ENCODE peak calls at places on chromosomes 4 and X, in four cellular contexts. B is IMR-90, O is K562, W is GM12878. C is an unnamed sample.

GRCh38 chrX:7904557-7904956 is 22.7 kb downstream of the PNPLA4 start:
- DNase-seq in W (no peak), B (peak), O (no peak), C (no peak)

GRCh38 chr4:176872461-176872860 is 79.7 kb upstream of the VEGFC start:
- DNase-seq in W (no peak), B (peak), O (no peak), C (no peak)

GRCh38 chr4:3660086-3660927 is 105.9 kb upstream of the ADRA2C start:
- DNase-seq in W (no peak), O (no peak), B (peak), C (no peak)

GRCh38 chrX:73940893-73941470 is 363.0 kb upstream of the ZCCHC13 start:
- DNase-seq in O (no peak), B (no peak), W (no peak), C (no peak)

GRCh38 chr4:172202480-172203076 is 389.4 kb downstream of the GALNTL6 start:
- DNase-seq in B (peak), W (no peak), O (peak), C (peak)

GRCh38 chr4:131091896-131092295 is 1995.9 kb downstream of the C4orf33 start:
- DNase-seq in W (no peak), B (peak), O (no peak), C (peak)

GRCh38 chr4:176742211-176742610 is 50.5 kb downstream of the VEGFC start:
- DNase-seq in W (no peak), O (no peak), B (no peak), C (no peak)

GRCh38 chr4:111323496-111323895 is 700.6 kb upstream of the PITX2 start:
- DNase-seq in B (peak), W (no peak), O (no peak), C (no peak)

GRCh38 chr4:54066718-54067129 is 2.3 kb upstream of the CHIC2 start:
- DNase-seq in B (no peak), W (no peak), O (peak), C (no peak)

GRCh38 chr4:117549624-117550023 is 464.2 kb upstream of the TRAM1L1 start:
- DNase-seq in W (no peak), B (no peak), O (no peak), C (no peak)

GRCh38 chr4:94833394-94833793 is 75.6 kb downstream of the BMPR1B start:
- DNase-seq in B (peak), O (no peak), W (no peak), C (no peak)

GRCh38 chrX:152896450-152896849 is 1.4 kb upstream of the ZNF185 start:
- DNase-seq in W (no peak), B (no peak), O (no peak), C (peak)

GRCh38 chr4:41217020-41217333 is 2.6 kb upstream of the APBB2 start:
- DNase-seq in O (no peak), B (no peak), W (no peak), C (no peak)

GRCh38 chr4:41215969-41216293 is 1.6 kb upstream of the APBB2 start:
- DNase-seq in W (no peak), B (no peak), O (no peak), C (no peak)

GRCh38 chr4:41218703-41219102 is 4.4 kb upstream of the APBB2 start:
- DNase-seq in W (no peak), B (no peak), O (no peak), C (no peak)

GRCh38 chr4:41216294-41217019 is 2.1 kb upstream of the APBB2 start:
- DNase-seq in W (peak), B (peak), O (peak), C (peak)

GRCh38 chr4:41217373-41217772 is 3.0 kb upstream of the APBB2 start:
- DNase-seq in W (no peak), O (no peak), B (no peak), C (no peak)
- TF ChIP-seq RCOR1 in W (no peak), O (no peak), B (no peak), C (no peak)

GRCh38 chr4:23305026-23305425 is 584.8 kb downstream of the PPARGC1A start:
- DNase-seq in B (no peak), W (no peak), O (no peak), C (no peak)
- TF ChIP-seq POLR2A in B (no peak), W (no peak), O (no peak), C (no peak)

DNA sequence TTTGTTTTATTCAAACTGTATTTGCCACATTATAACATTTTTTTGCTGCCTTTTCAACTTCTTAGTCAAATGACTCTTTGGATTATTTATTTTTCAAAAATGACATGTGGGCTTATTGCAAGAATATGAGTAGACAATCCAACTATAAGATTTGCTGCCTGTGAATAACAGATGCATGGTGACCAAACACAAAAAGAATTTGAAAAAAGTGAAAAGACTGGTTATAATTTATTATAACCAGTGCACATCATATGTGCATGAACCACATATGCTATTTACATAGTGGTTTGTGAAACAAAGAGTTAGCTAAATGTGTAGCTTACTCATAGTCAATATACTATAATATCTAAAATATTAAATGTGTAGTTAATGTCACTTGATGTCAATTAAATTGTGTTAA is 2086.8 kb downstream of the ARAP2 start:
- DNase-seq in B (peak), W (no peak), O (no peak), C (no peak)
- TF ChIP-seq RCOR1 in B (no peak), W (no peak), O (no peak), C (no peak)

GRCh38 chr4:26238782-26239647 is 81.8 kb upstream of the RBPJ start:
- DNase-seq in W (no peak), O (no peak), B (peak), C (no peak)
- TF ChIP-seq POLR2A in W (no peak), O (no peak), B (no peak), C (no peak)

GRCh38 chrX:122945328-122945727 is 238.8 kb upstream of the GRIA3 start:
- DNase-seq in O (no peak), W (no peak), B (no peak), C (no peak)
- TF ChIP-seq RCOR1 in O (no peak), W (no peak), B (no peak), C (no peak)

GRCh38 chrX:47231167-47231566 is 1.6 kb upstream of the USP11 start:
- DNase-seq in O (no peak), B (no peak), W (no peak), C (no peak)

GRCh38 chrX:47227334-47227583 is 5.5 kb upstream of the USP11 start:
- DNase-seq in B (no peak), W (no peak), O (no peak), C (no peak)

GRCh38 chrX:47228550-47229270 is 4.1 kb upstream of the USP11 start:
- DNase-seq in O (no peak), W (no peak), B (no peak), C (no peak)

GRCh38 chrX:47230136-47230868 is 2.5 kb upstream of the USP11 start:
- DNase-seq in W (no peak), O (no peak), B (no peak), C (no peak)

GRCh38 chrX:47229427-47229826 is 3.4 kb upstream of the USP11 start:
- DNase-seq in O (no peak), B (no peak), W (no peak), C (no peak)
- TF ChIP-seq POLR2A in O (no peak), B (no peak), W (no peak), C (no peak)

GRCh38 chrX:75132672-75133071 is 23.4 kb downstream of the ABCB7 start:
- DNase-seq in O (no peak), B (no peak), W (no peak), C (no peak)
- TF ChIP-seq RCOR1 in O (no peak), B (no peak), W (no peak), C (no peak)

DNA sequence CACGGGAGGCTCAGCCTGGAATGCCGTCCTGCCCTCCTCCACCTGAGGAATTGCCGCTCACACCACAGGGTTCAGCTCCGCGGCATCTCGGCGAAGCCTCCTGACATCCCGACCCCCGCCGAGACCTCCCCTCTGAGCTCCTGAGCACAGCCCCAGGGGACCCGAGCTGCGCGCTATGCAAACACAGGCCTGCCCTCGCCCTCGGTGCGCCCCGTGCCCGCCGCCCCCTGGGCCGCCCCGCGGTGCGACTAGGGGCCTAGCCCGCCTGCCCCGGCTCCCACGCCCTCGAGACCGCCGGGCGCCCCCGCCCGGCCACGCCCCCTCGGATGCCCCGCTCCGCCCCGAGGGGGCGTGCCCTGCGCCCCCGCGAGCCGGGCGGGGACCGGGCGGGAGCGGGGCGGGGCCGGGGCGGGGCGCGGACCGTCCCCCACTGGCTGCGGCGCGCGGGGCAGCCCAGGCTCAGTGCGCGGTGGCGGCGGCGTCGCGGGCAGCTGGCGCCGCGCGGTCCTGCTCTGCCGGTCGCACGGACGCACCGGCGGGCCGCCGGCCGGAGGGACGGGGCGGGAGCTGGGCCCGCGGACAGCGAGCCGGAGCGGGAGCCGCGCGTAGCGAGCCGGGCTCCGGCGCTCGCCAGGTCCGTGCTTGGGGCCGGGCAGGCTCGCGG is at the start of gene FGFR3:
- DNase-seq in W (no peak), B (no peak), O (peak), C (peak)
- TF ChIP-seq POLR2A in W (no peak), B (no peak), O (no peak), C (peak)

DNA sequence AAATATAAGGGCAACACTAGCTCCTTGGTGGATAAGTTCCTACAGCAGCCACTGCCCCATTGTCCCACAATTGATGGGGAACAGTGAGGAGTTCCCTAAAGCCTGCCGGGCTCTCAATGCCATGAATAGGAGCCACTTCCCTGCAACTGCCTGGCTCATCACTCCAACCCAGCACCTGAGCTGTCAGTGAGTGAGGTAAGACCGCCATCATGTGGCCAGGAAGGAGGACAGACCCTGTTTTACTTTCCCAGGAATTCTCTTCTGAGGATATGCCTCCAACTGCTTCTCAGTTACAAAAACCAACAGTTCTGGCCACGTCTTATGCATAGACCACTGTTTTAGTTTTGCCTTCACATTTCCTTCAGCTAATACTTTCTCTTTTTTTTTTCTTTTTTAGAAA is 45.5 kb downstream of the SRPX start:
- DNase-seq in O (peak), B (peak), W (peak), C (peak)
- TF ChIP-seq RCOR1 in O (no peak), B (no peak), W (no peak), C (no peak)

C was measured in A549.